ENCODE peak calls at places on chromosomes 16 and 17, in six cellular contexts. K is LHCN-M2, I is pancreas, O is WTC11, W is HS-5, A is thoracic aorta. H is an unnamed sample.

GRCh38 chr16:84275562-84276151 is 19.0 kb upstream of the WFDC1 start:
- DNase-seq in K (no peak), I (no peak), O (no peak), W (no peak), A (no peak), H (no peak)

GRCh38 chr17:9002610-9003354 is 18.5 kb upstream of the NTN1 start:
- DNase-seq in K (no peak), I (peak; percentile 45), O (peak; percentile 57), W (no peak), A (no peak), H (no peak)

GRCh38 chr17:50150354-50151040 is at the start of gene PPP1R9B:
- DNase-seq in K (no peak), I (peak; percentile 52), O (no peak), W (no peak), A (no peak), H (no peak)

GRCh38 chr16:10745856-10746255 is 2.2 kb downstream of the NUBP1 start:
- DNase-seq in K (no peak), I (no peak), O (no peak), W (no peak), A (no peak), H (no peak)

GRCh38 chr17:78132086-78132676 is 1.6 kb downstream of the TMC8 start:
- DNase-seq in K (no peak), I (peak; percentile 53), O (peak; percentile 61), W (no peak), A (no peak), H (no peak)

GRCh38 chr16:68353366-68353765 is 42.5 kb downstream of the PRMT7 start:
- DNase-seq in K (no peak), I (no peak), O (no peak), W (no peak), A (no peak), H (no peak)

GRCh38 chr17:50872710-50873424 is 6.7 kb upstream of the TOB1 start:
- DNase-seq in K (peak; percentile 53), I (peak; percentile 53), O (no peak), W (peak; percentile 29), A (no peak), H (no peak)

GRCh38 chr16:17469742-17470001 is 1.1 kb downstream of the XYLT1 start:
- DNase-seq in K (no peak), I (no peak), O (no peak), W (no peak), A (no peak), H (no peak)

GRCh38 chr16:68713430-68713829 is 23.7 kb upstream of the CDH1 start:
- DNase-seq in K (no peak), I (no peak), O (no peak), W (no peak), A (no peak), H (peak; percentile 20)

GRCh38 chr16:49350265-49351103 is 23.1 kb upstream of the C16orf78 start:
- DNase-seq in K (peak; percentile 18), I (peak; percentile 65), O (peak; percentile 86), W (no peak), A (no peak), H (peak; percentile 62)

GRCh38 chr17:7854851-7855642 is at the start of gene TMEM88:
- DNase-seq in K (no peak), I (peak; percentile 64), O (peak; percentile 72), W (no peak), A (no peak), H (peak; percentile 49)

GRCh38 chr17:7837375-7838290 is 3.6 kb downstream of the KDM6B start:
- DNase-seq in K (no peak), I (no peak), O (no peak), W (no peak), A (no peak), H (no peak)

GRCh38 chr16:85610059-85610445 is 3.1 kb upstream of the GSE1 start:
- DNase-seq in K (no peak), I (no peak), O (no peak), W (no peak), A (no peak), H (no peak)

GRCh38 chr16:54285414-54286066 is 1.0 kb downstream of the IRX3 start:
- DNase-seq in K (peak; percentile 68), I (peak; percentile 40), O (peak; percentile 30), W (no peak), A (no peak), H (no peak)

GRCh38 chr17:41516147-41516827 is 2.4 kb downstream of the KRT15 start:
- DNase-seq in K (no peak), I (no peak), O (no peak), W (no peak), A (no peak), H (no peak)

GRCh38 chr17:81440511-81441244 is 45.4 kb downstream of the BAHCC1 start:
- DNase-seq in K (no peak), I (no peak), O (peak; percentile 84), W (no peak), A (no peak), H (peak; percentile 52)

GRCh38 chr16:88773812-88774291 is 11.2 kb downstream of the PIEZO1 start:
- DNase-seq in K (peak; percentile 86), I (peak; percentile 46), O (peak; percentile 52), W (peak; percentile 39), A (no peak), H (peak; percentile 88)

H was measured in lung microvascular endothelial cell.